ENCODE peak calls at places on chromosomes 12 and 14, in six cellular contexts. One of them, this sample, is unnamed. For H3K4me1 and H3K9me3, the result is how much of the 10 kb centered on the place peaks cover.

GRCh38 chr14:64707661-64708060 is 3.4 kb downstream of the PLEKHG3 start:
- DNase-seq in testis: no peak
- DNase-seq in left ventricle myocardium inferior: no peak
- DNase-seq in pancreas: no peak
- DNase-seq in colonic mucosa: no peak
- DNase-seq in lower lobe of right lung: no peak
- DNase-seq in this sample: peak

GRCh38 chr14:64860039-64860438 is 19.7 kb downstream of the SPTB start:
- DNase-seq in colonic mucosa: no peak
- DNase-seq in lower lobe of right lung: no peak
- DNase-seq in left ventricle myocardium inferior: no peak
- DNase-seq in pancreas: no peak
- DNase-seq in testis: no peak
- DNase-seq in this sample: no peak

GRCh38 chr14:71932229-71932951 is at the start of gene RGS6:
- DNase-seq in lower lobe of right lung: peak
- DNase-seq in colonic mucosa: peak
- DNase-seq in pancreas: peak
- DNase-seq in testis: peak
- DNase-seq in left ventricle myocardium inferior: peak
- DNase-seq in this sample: peak

GRCh38 chr12:132003846-132004245 is 54.1 kb downstream of the EP400 start:
- DNase-seq in left ventricle myocardium inferior: no peak
- DNase-seq in pancreas: no peak
- DNase-seq in lower lobe of right lung: no peak
- DNase-seq in testis: no peak
- DNase-seq in colonic mucosa: no peak
- DNase-seq in this sample: no peak

GRCh38 chr12:67754933-67755697 is 106.6 kb downstream of the DYRK2 start:
- DNase-seq in testis: no peak
- DNase-seq in pancreas: peak
- DNase-seq in lower lobe of right lung: no peak
- DNase-seq in left ventricle myocardium inferior: peak
- DNase-seq in colonic mucosa: no peak
- DNase-seq in this sample: no peak

GRCh38 chr14:99041820-99042174 is 230.2 kb downstream of the BCL11B start:
- DNase-seq in lower lobe of right lung: no peak
- DNase-seq in colonic mucosa: no peak
- DNase-seq in left ventricle myocardium inferior: no peak
- DNase-seq in pancreas: no peak
- DNase-seq in testis: no peak
- DNase-seq in this sample: no peak

GRCh38 chr12:46555379-46555778 is 182.8 kb upstream of the SLC38A2 start:
- DNase-seq in pancreas: no peak
- DNase-seq in lower lobe of right lung: no peak
- DNase-seq in colonic mucosa: no peak
- DNase-seq in left ventricle myocardium inferior: no peak
- DNase-seq in testis: no peak
- DNase-seq in this sample: no peak

GRCh38 chr12:101697930-101698781 is 716 bp downstream of the CHPT1 start:
- DNase-seq in colonic mucosa: peak
- DNase-seq in testis: peak
- DNase-seq in lower lobe of right lung: peak
- DNase-seq in left ventricle myocardium inferior: peak
- DNase-seq in pancreas: peak
- DNase-seq in this sample: peak

GRCh38 chr12:19453961-19454360 is 14.7 kb downstream of the AEBP2 start:
- DNase-seq in pancreas: no peak
- DNase-seq in testis: no peak
- DNase-seq in lower lobe of right lung: no peak
- DNase-seq in left ventricle myocardium inferior: no peak
- DNase-seq in colonic mucosa: no peak
- DNase-seq in this sample: no peak
- H3K4me1 ChIP-seq in pancreas: under half
- H3K4me1 ChIP-seq in testis: under half
- H3K4me1 ChIP-seq in lower lobe of right lung: under half
- H3K4me1 ChIP-seq in left ventricle myocardium inferior: half or more
- H3K4me1 ChIP-seq in colonic mucosa: under half
- H3K4me1 ChIP-seq in this sample: under half

GRCh38 chr14:76941544-76942287 is 86.8 kb downstream of the IRF2BPL start:
- DNase-seq in left ventricle myocardium inferior: no peak
- DNase-seq in testis: no peak
- DNase-seq in pancreas: no peak
- DNase-seq in colonic mucosa: no peak
- DNase-seq in lower lobe of right lung: no peak
- DNase-seq in this sample: peak

GRCh38 chr14:76942288-76942778 is 86.2 kb downstream of the IRF2BPL start:
- DNase-seq in colonic mucosa: no peak
- DNase-seq in pancreas: no peak
- DNase-seq in testis: no peak
- DNase-seq in left ventricle myocardium inferior: no peak
- DNase-seq in lower lobe of right lung: no peak
- DNase-seq in this sample: no peak

GRCh38 chr14:76938092-76938500 is 90.4 kb downstream of the IRF2BPL start:
- DNase-seq in pancreas: no peak
- DNase-seq in lower lobe of right lung: no peak
- DNase-seq in left ventricle myocardium inferior: no peak
- DNase-seq in colonic mucosa: no peak
- DNase-seq in testis: no peak
- DNase-seq in this sample: no peak

GRCh38 chr14:76939015-76939742 is 89.3 kb downstream of the IRF2BPL start:
- DNase-seq in left ventricle myocardium inferior: no peak
- DNase-seq in testis: no peak
- DNase-seq in pancreas: no peak
- DNase-seq in lower lobe of right lung: no peak
- DNase-seq in colonic mucosa: no peak
- DNase-seq in this sample: no peak

GRCh38 chr14:76940057-76940456 is 88.5 kb downstream of the IRF2BPL start:
- DNase-seq in testis: no peak
- DNase-seq in lower lobe of right lung: no peak
- DNase-seq in left ventricle myocardium inferior: no peak
- DNase-seq in colonic mucosa: no peak
- DNase-seq in pancreas: no peak
- DNase-seq in this sample: no peak
- H3K4me3 ChIP-seq in testis: no peak
- H3K4me3 ChIP-seq in lower lobe of right lung: no peak
- H3K4me3 ChIP-seq in left ventricle myocardium inferior: no peak
- H3K4me3 ChIP-seq in colonic mucosa: no peak
- H3K4me3 ChIP-seq in pancreas: no peak
- H3K4me3 ChIP-seq in this sample: no peak

DNA sequence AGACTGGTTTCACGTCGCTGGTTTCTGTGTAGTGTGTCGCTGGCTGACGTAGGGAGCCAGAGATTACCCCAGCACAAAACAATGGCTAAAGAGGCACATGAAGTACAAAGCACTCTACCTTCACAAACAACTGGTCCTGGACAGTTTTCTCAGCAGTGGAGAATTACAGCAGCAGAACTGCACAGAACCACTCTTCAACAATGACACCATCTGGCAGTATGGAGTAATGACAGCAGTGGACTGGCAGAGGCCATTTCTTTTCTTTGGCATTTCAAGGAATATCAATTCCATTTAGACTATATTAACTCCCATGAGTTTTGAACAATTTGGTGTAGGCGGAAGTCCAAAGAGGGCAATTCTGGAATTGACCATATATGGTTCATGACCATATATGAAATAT is 1074.1 kb downstream of the AACS start:
- DNase-seq in lower lobe of right lung: no peak
- DNase-seq in left ventricle myocardium inferior: no peak
- DNase-seq in pancreas: no peak
- DNase-seq in colonic mucosa: no peak
- DNase-seq in testis: no peak
- DNase-seq in this sample: no peak
- H3K9me3 ChIP-seq in lower lobe of right lung: under half
- H3K9me3 ChIP-seq in left ventricle myocardium inferior: half or more
- H3K9me3 ChIP-seq in pancreas: under half
- H3K9me3 ChIP-seq in colonic mucosa: under half
- H3K9me3 ChIP-seq in testis: under half
- H3K9me3 ChIP-seq in this sample: under half

GRCh38 chr12:24991209-24992049 is 42.5 kb upstream of the BCAT1 start:
- DNase-seq in lower lobe of right lung: no peak
- DNase-seq in pancreas: no peak
- DNase-seq in left ventricle myocardium inferior: no peak
- DNase-seq in colonic mucosa: no peak
- DNase-seq in testis: no peak
- DNase-seq in this sample: no peak

GRCh38 chr12:24997496-24997895 is 48.6 kb upstream of the BCAT1 start:
- DNase-seq in pancreas: no peak
- DNase-seq in testis: no peak
- DNase-seq in left ventricle myocardium inferior: no peak
- DNase-seq in lower lobe of right lung: no peak
- DNase-seq in colonic mucosa: no peak
- DNase-seq in this sample: no peak

GRCh38 chr12:24996820-24997219 is 47.9 kb upstream of the BCAT1 start:
- DNase-seq in left ventricle myocardium inferior: no peak
- DNase-seq in colonic mucosa: no peak
- DNase-seq in pancreas: no peak
- DNase-seq in testis: no peak
- DNase-seq in lower lobe of right lung: no peak
- DNase-seq in this sample: no peak

GRCh38 chr12:24996102-24996797 is 47.3 kb upstream of the BCAT1 start:
- DNase-seq in colonic mucosa: no peak
- DNase-seq in pancreas: no peak
- DNase-seq in lower lobe of right lung: no peak
- DNase-seq in left ventricle myocardium inferior: no peak
- DNase-seq in testis: no peak
- DNase-seq in this sample: no peak

GRCh38 chr12:24993756-24994155 is 44.9 kb upstream of the BCAT1 start:
- DNase-seq in lower lobe of right lung: no peak
- DNase-seq in pancreas: no peak
- DNase-seq in left ventricle myocardium inferior: no peak
- DNase-seq in testis: no peak
- DNase-seq in colonic mucosa: no peak
- DNase-seq in this sample: no peak
- H3K4me1 ChIP-seq in lower lobe of right lung: under half
- H3K4me1 ChIP-seq in pancreas: under half
- H3K4me1 ChIP-seq in left ventricle myocardium inferior: under half
- H3K4me1 ChIP-seq in testis: under half
- H3K4me1 ChIP-seq in colonic mucosa: under half
- H3K4me1 ChIP-seq in this sample: under half

GRCh38 chr12:6960291-6961277 is 9.4 kb downstream of the PTPN6 start:
- DNase-seq in lower lobe of right lung: no peak
- DNase-seq in left ventricle myocardium inferior: peak
- DNase-seq in testis: peak
- DNase-seq in colonic mucosa: peak
- DNase-seq in pancreas: no peak
- DNase-seq in this sample: no peak
- H3K4me3 ChIP-seq in lower lobe of right lung: peak
- H3K4me3 ChIP-seq in left ventricle myocardium inferior: peak
- H3K4me3 ChIP-seq in testis: no peak
- H3K4me3 ChIP-seq in colonic mucosa: no peak
- H3K4me3 ChIP-seq in pancreas: peak
- H3K4me3 ChIP-seq in this sample: peak